ENCODE peak calls at places on chromosomes 16 and 17, in four cellular contexts. Z is heart left ventricle, I is upper lobe of right lung, Q is dorsolateral prefrontal cortex. L is an unnamed sample.

GRCh38 chr17:47670064-47670463 is 20.3 kb downstream of the KPNB1 start:
- DNase-seq in I (no peak), Z (no peak), Q (no peak), L (no peak)

GRCh38 chr16:49019081-49019633 is 262.5 kb downstream of the CBLN1 start:
- DNase-seq in Z (no peak), I (no peak), Q (no peak), L (peak; percentile 73)

GRCh38 chr16:71723537-71724319 is 773 bp downstream of the PHLPP2 start:
- DNase-seq in Z (peak; percentile 80), I (peak; percentile 89), Q (peak; percentile 56), L (peak; percentile 52)

GRCh38 chr17:43334744-43335400 is 63.9 kb upstream of the ARL4D start:
- DNase-seq in I (no peak), Z (no peak), Q (no peak), L (no peak)

GRCh38 chr17:6279659-6280058 is 155.3 kb downstream of the AIPL1 start:
- DNase-seq in I (no peak), Q (no peak), Z (no peak), L (no peak)

GRCh38 chr16:11410382-11411058 is 65.3 kb downstream of the RMI2 start:
- DNase-seq in Z (no peak), Q (peak; percentile 14), I (no peak), L (no peak)

GRCh38 chr16:71894229-71894920 is 956 bp upstream of the IST1 start:
- DNase-seq in Q (peak; percentile 59), Z (peak; percentile 42), I (peak; percentile 75), L (peak; percentile 71)

GRCh38 chr17:61361084-61361483 is 38.6 kb upstream of the TBX2 start:
- DNase-seq in Q (no peak), Z (no peak), I (no peak), L (peak; percentile 92)

GRCh38 chr16:69741519-69741918 is 13.2 kb downstream of the NOB1 start:
- DNase-seq in Q (no peak), Z (no peak), I (no peak), L (peak; percentile 13)

GRCh38 chr16:69818811-69819587 is 56.9 kb downstream of the WWP2 start:
- DNase-seq in Q (no peak), I (no peak), Z (no peak), L (no peak)

GRCh38 chr17:46009681-46010596 is 10.9 kb downstream of the STH start:
- DNase-seq in Z (no peak), I (no peak), Q (no peak), L (peak; percentile 87)

GRCh38 chr17:80783461-80783860 is 208.2 kb upstream of the CHMP6 start:
- DNase-seq in I (no peak), Z (no peak), Q (no peak), L (peak; percentile 36)

GRCh38 chr16:85326113-85326793 is 214.0 kb upstream of the CIBAR2 start:
- DNase-seq in I (no peak), Z (no peak), Q (no peak), L (peak; percentile 27)

GRCh38 chr16:13527332-13527731 is 392.6 kb upstream of the ERCC4 start:
- DNase-seq in I (no peak), Z (no peak), Q (no peak), L (no peak)

GRCh38 chr16:73732143-73732542 is 564.5 kb upstream of the PSMD7 start:
- DNase-seq in Q (no peak), I (no peak), Z (no peak), L (no peak)

GRCh38 chr16:85512716-85513115 is 100.4 kb upstream of the GSE1 start:
- DNase-seq in Q (no peak), I (no peak), Z (no peak), L (no peak)

GRCh38 chr16:56610609-56611111 is 2.3 kb downstream of the MT2A start:
- DNase-seq in Q (no peak), Z (peak; percentile 45), I (no peak), L (peak; percentile 27)

GRCh38 chr17:8314797-8315739 is 5.0 kb downstream of the ARHGEF15 start:
- DNase-seq in Q (no peak), I (no peak), Z (no peak), L (no peak)

GRCh38 chr16:17238285-17239028 is 232.3 kb downstream of the XYLT1 start:
- DNase-seq in I (no peak), Z (no peak), Q (no peak), L (no peak)

GRCh38 chr17:37067555-37068111 is 118.9 kb downstream of the AATF start:
- DNase-seq in I (no peak), Z (no peak), Q (no peak), L (peak; percentile 72)

GRCh38 chr17:79836952-79837887 is 2.0 kb downstream of the CBX4 start:
- DNase-seq in I (peak; percentile 95), Q (peak; percentile 47), Z (peak; percentile 75), L (peak; percentile 81)

GRCh38 chr16:82621796-82622195 is 5.0 kb upstream of the CDH13 start:
- DNase-seq in I (no peak), Q (no peak), Z (no peak), L (no peak)
- TF ChIP-seq CTCF in I (no peak), Q (no peak), Z (peak; percentile 33), L (no peak)

GRCh38 chr17:81911277-81911961 is at the start of gene PCYT2:
- DNase-seq in I (peak; percentile 97), Q (peak; percentile 90), Z (peak; percentile 92), L (peak; percentile 74)
- TF ChIP-seq CTCF in I (peak; percentile 28), Q (no peak), Z (no peak), L (no peak)

GRCh38 chr17:50269477-50270429 is 4.5 kb upstream of the TMEM92 start:
- DNase-seq in Q (peak; percentile 74), I (peak; percentile 82), Z (peak; percentile 57), L (peak; percentile 69)
- TF ChIP-seq CTCF in Q (peak; percentile 70), I (peak; percentile 74), Z (peak; percentile 63), L (peak; percentile 80)

DNA sequence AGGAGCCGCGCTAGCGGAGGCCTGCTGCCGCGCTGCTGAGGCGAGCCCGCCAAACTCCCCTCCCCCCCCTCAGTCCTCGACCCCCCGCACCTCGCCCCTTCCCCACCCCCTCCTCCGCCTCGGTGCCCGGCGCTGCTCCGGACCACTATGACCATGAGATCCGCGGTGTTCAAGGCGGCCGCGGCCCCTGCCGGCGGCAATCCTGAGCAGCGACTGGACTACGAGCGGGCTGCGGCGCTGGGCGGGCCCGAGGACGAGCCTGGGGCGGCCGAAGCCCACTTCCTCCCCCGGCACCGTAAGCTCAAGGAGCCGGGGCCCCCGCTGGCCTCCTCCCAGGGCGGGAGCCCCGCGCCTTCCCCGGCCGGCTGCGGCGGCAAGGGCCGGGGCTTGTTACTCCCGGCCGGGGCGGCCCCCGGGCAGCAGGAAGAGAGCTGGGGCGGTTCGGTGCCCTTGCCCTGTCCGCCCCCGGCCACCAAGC is 734 bp downstream of the MSL1 start:
- DNase-seq in Q (no peak), Z (peak; percentile 57), I (peak; percentile 85), L (peak; percentile 39)
- TF ChIP-seq CTCF in Q (no peak), Z (no peak), I (peak; percentile 15), L (peak; percentile 18)